ENCODE peak calls at places on chromosomes 11 and 22, in four cellular contexts. B is Peyer's patch, W is fibroblast of lung, M is tibial artery. O is an unnamed sample.

GRCh38 chr11:16611395-16612233 is 126.8 kb upstream of the C11orf58 start:
- DNase-seq in B (no peak), W (peak; percentile 20), M (no peak), O (peak; percentile 8)

GRCh38 chr11:107646783-107647182 is 55.8 kb downstream of the ELMOD1 start:
- DNase-seq in B (no peak), W (no peak), M (no peak), O (no peak)

GRCh38 chr22:43013355-43014061 is 1.4 kb downstream of the PACSIN2 start:
- DNase-seq in B (no peak), W (no peak), M (no peak), O (peak; percentile 44)

GRCh38 chr11:61999141-61999975 is 31.9 kb upstream of the FTH1 start:
- DNase-seq in B (no peak), W (peak; percentile 71), M (peak; percentile 12), O (no peak)

GRCh38 chr11:64600281-64600992 is 9.4 kb downstream of the SLC22A12 start:
- DNase-seq in B (no peak), W (no peak), M (no peak), O (no peak)

GRCh38 chr11:129210831-129211181 is 18.7 kb upstream of the ARHGAP32 start:
- DNase-seq in B (no peak), W (no peak), M (no peak), O (peak; percentile 6)

GRCh38 chr22:46914481-46914880 is 152.0 kb downstream of the TBC1D22A start:
- DNase-seq in B (no peak), W (no peak), M (no peak), O (no peak)

GRCh38 chr22:27463121-27463520 is 338.4 kb downstream of the MN1 start:
- DNase-seq in B (no peak), W (peak; percentile 28), M (no peak), O (no peak)

GRCh38 chr11:339963-340362 is 19.3 kb upstream of the IFITM3 start:
- DNase-seq in B (no peak), W (no peak), M (no peak), O (no peak)

GRCh38 chr11:121459413-121460041 is 6.8 kb upstream of the SORL1-AS1 start:
- DNase-seq in B (no peak), W (no peak), M (no peak), O (no peak)

GRCh38 chr22:46192210-46192993 is 42.1 kb downstream of the PPARA start:
- DNase-seq in B (no peak), W (no peak), M (no peak), O (no peak)

GRCh38 chr11:45301537-45302246 is 15.6 kb upstream of the SYT13 start:
- DNase-seq in B (peak; percentile 31), W (no peak), M (no peak), O (no peak)

GRCh38 chr22:36086170-36086490 is 57.5 kb upstream of the RBFOX2 start:
- DNase-seq in B (no peak), W (no peak), M (no peak), O (peak; percentile 21)

GRCh38 chr22:31912402-31912733 is 32.0 kb upstream of the YWHAH start:
- DNase-seq in B (no peak), W (no peak), M (no peak), O (no peak)

GRCh38 chr11:15707971-15708370 is 593.2 kb downstream of the INSC start:
- DNase-seq in B (no peak), W (peak; percentile 96), M (peak; percentile 82), O (peak; percentile 55)

GRCh38 chr11:85750646-85751045 is 60.3 kb downstream of the SYTL2 start:
- DNase-seq in B (no peak), W (no peak), M (no peak), O (no peak)

GRCh38 chr11:79413258-79413657 is 27.6 kb downstream of the TENM4 start:
- DNase-seq in B (peak; percentile 34), W (peak; percentile 93), M (peak; percentile 91), O (peak; percentile 53)

GRCh38 chr22:45722006-45722405 is 50.4 kb downstream of the ATXN10 start:
- DNase-seq in B (no peak), W (no peak), M (no peak), O (no peak)

GRCh38 chr11:72740562-72741428 is 11.4 kb downstream of the ARAP1 start:
- DNase-seq in B (no peak), W (no peak), M (no peak), O (peak; percentile 22)

GRCh38 chr11:72752088-72752914 is at the start of gene ARAP1:
- DNase-seq in B (peak; percentile 83), W (peak; percentile 65), M (peak; percentile 85), O (peak; percentile 87)

GRCh38 chr11:73956876-73957653 is 6.2 kb downstream of the DNAJB13 start:
- DNase-seq in B (no peak), W (no peak), M (peak; percentile 50), O (no peak)

GRCh38 chr11:65112226-65112550 is 516 bp downstream of the TM7SF2 start:
- DNase-seq in B (no peak), W (no peak), M (no peak), O (no peak)

GRCh38 chr22:24592846-24593809 is at the start of gene LRRC75B:
- DNase-seq in B (peak; percentile 39), W (peak; percentile 88), M (peak; percentile 95), O (peak; percentile 91)

GRCh38 chr22:26763633-26764295 is 106.4 kb downstream of the MIAT start:
- DNase-seq in B (no peak), W (peak; percentile 50), M (no peak), O (no peak)

GRCh38 chr22:36021649-36022048 is 7.0 kb downstream of the RBFOX2 start:
- DNase-seq in B (no peak), W (peak; percentile 34), M (no peak), O (no peak)

GRCh38 chr11:5336331-5336730 is 7.0 kb downstream of the OR51B5 start:
- DNase-seq in B (no peak), W (peak; percentile 11), M (no peak), O (no peak)

GRCh38 chr11:133948711-133949110 is 8.1 kb downstream of the IGSF9B start:
- DNase-seq in B (no peak), W (no peak), M (no peak), O (no peak)

GRCh38 chr22:41831383-41831782 is 1.5 kb upstream of the SREBF2 start:
- DNase-seq in B (no peak), W (peak; percentile 21), M (no peak), O (no peak)

GRCh38 chr11:88106685-88107084 is 68.6 kb downstream of the RAB38 start:
- DNase-seq in B (no peak), W (no peak), M (no peak), O (no peak)

GRCh38 chr11:93089474-93090102 is 108.2 kb downstream of the SLC36A4 start:
- DNase-seq in B (no peak), W (peak; percentile 62), M (no peak), O (no peak)

GRCh38 chr11:10418259-10418949 is 36.7 kb upstream of the AMPD3 start:
- DNase-seq in B (no peak), W (peak; percentile 48), M (no peak), O (no peak)

GRCh38 chr22:29269230-29269604 is 1.1 kb downstream of the EWSR1 start:
- DNase-seq in B (peak; percentile 12), W (no peak), M (peak; percentile 51), O (no peak)

GRCh38 chr11:46237248-46238077 is 40.0 kb upstream of the CREB3L1 start:
- DNase-seq in B (no peak), W (peak; percentile 87), M (peak; percentile 70), O (peak; percentile 69)

GRCh38 chr22:23166841-23167610 is 13.3 kb upstream of the BCR start:
- DNase-seq in B (no peak), W (no peak), M (no peak), O (no peak)

GRCh38 chr11:116600930-116601329 is 171.9 kb downstream of the BUD13 start:
- DNase-seq in B (no peak), W (no peak), M (no peak), O (no peak)

GRCh38 chr11:106121570-106122320 is 44.3 kb downstream of the AASDHPPT start:
- DNase-seq in B (no peak), W (no peak), M (no peak), O (no peak)

GRCh38 chr22:48451891-48452290 is 1375.8 kb downstream of the BRD1 start:
- DNase-seq in B (no peak), W (no peak), M (peak; percentile 42), O (no peak)

GRCh38 chr11:28729339-28729738 is 621.2 kb downstream of the METTL15 start:
- DNase-seq in B (no peak), W (no peak), M (no peak), O (no peak)

DNA sequence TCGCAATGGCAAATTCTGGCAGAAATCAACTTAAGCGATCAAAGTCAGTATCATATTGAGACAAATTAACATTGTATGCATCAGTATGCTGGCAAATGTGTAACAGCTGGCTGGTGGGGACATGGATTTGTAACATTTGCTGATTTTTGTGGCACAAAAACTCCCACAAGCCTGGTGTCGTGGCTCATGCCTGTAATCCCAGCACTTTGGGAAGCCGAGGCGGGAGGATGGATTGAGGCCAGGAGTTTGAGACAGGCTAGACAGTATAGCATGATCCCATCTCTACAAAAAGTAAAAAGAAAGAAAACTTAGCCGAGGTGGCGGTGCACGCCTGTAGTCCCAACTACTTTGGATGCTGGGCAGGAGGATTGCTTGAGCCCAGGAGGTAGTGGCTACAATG is 17.6 kb upstream of the HDHD5 start:
- DNase-seq in B (no peak), W (no peak), M (no peak), O (no peak)
- H3K4me1 ChIP-seq in B (no peaks in the 10 kb centered on the region), W (no peaks in the 10 kb centered on the region), M (peaks cover 10% of the 10 kb centered on the region), O (no peaks in the 10 kb centered on the region)

DNA sequence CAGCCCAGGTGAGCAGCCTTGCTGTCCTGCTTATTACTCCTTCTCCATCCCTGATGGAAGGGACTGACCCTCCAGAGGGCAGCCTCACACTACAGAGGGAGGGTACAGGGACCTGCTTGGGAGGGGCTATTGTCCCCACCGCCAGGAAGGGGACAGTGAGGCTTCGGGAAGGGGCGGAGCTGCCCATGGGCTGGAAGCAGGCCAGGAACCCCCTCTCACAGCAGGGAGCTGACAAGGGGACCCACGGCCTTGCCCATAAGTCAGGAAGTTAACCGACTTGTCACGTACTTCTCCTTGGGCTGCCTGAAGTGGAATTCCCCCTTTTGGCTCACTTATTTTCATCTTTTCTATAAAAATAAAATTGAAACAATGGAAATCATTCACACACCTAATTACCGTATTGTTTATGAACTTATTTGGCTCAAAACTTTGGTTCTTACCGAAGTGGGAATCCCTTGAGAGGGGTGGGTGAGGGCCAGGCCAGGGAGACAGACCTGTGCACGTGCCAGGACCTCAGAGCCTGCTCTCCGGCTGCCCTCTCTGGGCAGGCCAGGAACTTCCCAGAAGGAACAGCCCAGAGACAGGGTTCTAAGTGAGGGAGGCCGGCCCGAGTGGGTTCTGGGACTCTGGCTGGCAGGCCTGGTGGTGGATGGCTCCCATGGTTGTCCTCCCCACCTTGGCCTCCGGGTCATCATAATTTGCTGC is 5.8 kb downstream of the MGAT3 start:
- DNase-seq in B (no peak), W (no peak), M (no peak), O (no peak)
- H3K4me1 ChIP-seq in B (peaks cover 9% of the 10 kb centered on the region), W (no peaks in the 10 kb centered on the region), M (peaks cover 9% of the 10 kb centered on the region), O (no peaks in the 10 kb centered on the region)

GRCh38 chr11:67245046-67245445 is 21.2 kb upstream of the GRK2 start:
- DNase-seq in B (no peak), W (no peak), M (no peak), O (no peak)
- H3K4me1 ChIP-seq in B (no peaks in the 10 kb centered on the region), W (peaks cover 10% of the 10 kb centered on the region), M (peaks cover 42% of the 10 kb centered on the region), O (peaks cover 18% of the 10 kb centered on the region)

GRCh38 chr11:12161137-12161536 is 50.7 kb downstream of the MICAL2 start:
- DNase-seq in B (no peak), W (no peak), M (peak; percentile 82), O (no peak)
- H3K4me1 ChIP-seq in B (no peaks in the 10 kb centered on the region), W (peaks cover 60% of the 10 kb centered on the region), M (peaks cover 88% of the 10 kb centered on the region), O (peaks cover 73% of the 10 kb centered on the region)

DNA sequence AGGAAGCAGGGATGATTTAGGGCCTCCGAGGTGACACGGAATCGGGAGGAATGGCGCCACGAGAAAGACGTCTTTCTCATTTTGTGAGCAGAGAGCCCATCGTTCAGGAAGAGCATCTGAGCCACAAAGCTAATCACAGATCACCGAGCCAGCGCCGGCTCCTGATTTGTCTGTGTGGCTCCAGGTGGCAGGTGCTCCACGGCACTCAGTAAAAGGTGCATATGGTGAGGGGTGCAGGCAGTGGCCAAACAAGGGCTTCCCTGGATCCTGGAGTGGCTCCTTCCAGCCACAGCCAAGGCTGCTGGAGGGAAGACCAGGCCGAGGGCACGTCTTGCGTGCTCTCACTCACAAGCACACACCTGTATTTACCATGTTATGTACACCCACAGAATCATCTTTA is 19.4 kb downstream of the KRTAP5-5 start:
- DNase-seq in B (no peak), W (no peak), M (no peak), O (no peak)
- H3K4me1 ChIP-seq in B (peaks cover 4% of the 10 kb centered on the region), W (no peaks in the 10 kb centered on the region), M (peaks cover 8% of the 10 kb centered on the region), O (no peaks in the 10 kb centered on the region)

O was measured in mucosa of descending colon.